ENCODE peak calls at places on chromosome 18, in four cellular contexts. One of them, this sample, is unnamed.

GRCh38 chr18:61901334-61901986 is 8.7 kb upstream of the RNF152 start:
- DNase-seq in upper lobe of left lung: no peak
- DNase-seq in HFF-Myc: no peak
- DNase-seq in foreskin fibroblast: no peak
- DNase-seq in this sample: peak

GRCh38 chr18:58321986-58322385 is 278.0 kb downstream of the NEDD4L start:
- DNase-seq in upper lobe of left lung: peak
- DNase-seq in HFF-Myc: peak
- DNase-seq in foreskin fibroblast: peak
- DNase-seq in this sample: peak

GRCh38 chr18:45384137-45384998 is 230.9 kb upstream of the SLC14A2 start:
- DNase-seq in upper lobe of left lung: peak
- DNase-seq in HFF-Myc: peak
- DNase-seq in foreskin fibroblast: no peak
- DNase-seq in this sample: peak

GRCh38 chr18:5066380-5066977 is 130.6 kb downstream of the AKAIN1 start:
- DNase-seq in upper lobe of left lung: no peak
- DNase-seq in HFF-Myc: no peak
- DNase-seq in foreskin fibroblast: no peak
- DNase-seq in this sample: no peak

GRCh38 chr18:79577451-79578395 is 101.9 kb upstream of the CTDP1 start:
- DNase-seq in upper lobe of left lung: peak
- DNase-seq in HFF-Myc: no peak
- DNase-seq in foreskin fibroblast: no peak
- DNase-seq in this sample: no peak

GRCh38 chr18:77645170-77645872 is 395.7 kb downstream of the GALR1 start:
- DNase-seq in upper lobe of left lung: no peak
- DNase-seq in HFF-Myc: no peak
- DNase-seq in foreskin fibroblast: no peak
- DNase-seq in this sample: no peak

GRCh38 chr18:70245941-70246537 is 40.6 kb upstream of the RTTN start:
- DNase-seq in upper lobe of left lung: no peak
- DNase-seq in HFF-Myc: no peak
- DNase-seq in foreskin fibroblast: no peak
- DNase-seq in this sample: no peak

GRCh38 chr18:4236940-4237686 is 218.0 kb downstream of the DLGAP1 start:
- DNase-seq in upper lobe of left lung: no peak
- DNase-seq in HFF-Myc: no peak
- DNase-seq in foreskin fibroblast: no peak
- DNase-seq in this sample: no peak

GRCh38 chr18:58042826-58043362 is 1.1 kb upstream of the NEDD4L start:
- DNase-seq in upper lobe of left lung: no peak
- DNase-seq in HFF-Myc: no peak
- DNase-seq in foreskin fibroblast: no peak
- DNase-seq in this sample: no peak

GRCh38 chr18:79578396-79579260 is 101.0 kb upstream of the CTDP1 start:
- DNase-seq in upper lobe of left lung: no peak
- DNase-seq in HFF-Myc: no peak
- DNase-seq in foreskin fibroblast: no peak
- DNase-seq in this sample: no peak

GRCh38 chr18:43022874-43023273 is 92.6 kb downstream of the RIT2 start:
- DNase-seq in upper lobe of left lung: no peak
- DNase-seq in HFF-Myc: no peak
- DNase-seq in foreskin fibroblast: no peak
- DNase-seq in this sample: no peak

GRCh38 chr18:74331404-74331803 is 15.8 kb downstream of the C18orf63 start:
- DNase-seq in upper lobe of left lung: no peak
- DNase-seq in HFF-Myc: peak
- DNase-seq in foreskin fibroblast: peak
- DNase-seq in this sample: no peak

GRCh38 chr18:49926076-49926745 is 112.9 kb upstream of the ACAA2 start:
- DNase-seq in upper lobe of left lung: no peak
- DNase-seq in HFF-Myc: no peak
- DNase-seq in foreskin fibroblast: no peak
- DNase-seq in this sample: peak

GRCh38 chr18:24868331-24868730 is 407.9 kb downstream of the HRH4 start:
- DNase-seq in upper lobe of left lung: no peak
- DNase-seq in HFF-Myc: no peak
- DNase-seq in foreskin fibroblast: no peak
- DNase-seq in this sample: no peak

GRCh38 chr18:27661320-27662049 is 476.4 kb upstream of the CHST9 start:
- DNase-seq in upper lobe of left lung: no peak
- DNase-seq in HFF-Myc: no peak
- DNase-seq in foreskin fibroblast: no peak
- DNase-seq in this sample: no peak

GRCh38 chr18:24400587-24400986 is 3.0 kb upstream of the OSBPL1A start:
- DNase-seq in upper lobe of left lung: no peak
- DNase-seq in HFF-Myc: no peak
- DNase-seq in foreskin fibroblast: no peak
- DNase-seq in this sample: no peak

GRCh38 chr18:78582898-78583738 is 396.5 kb upstream of the SALL3 start:
- DNase-seq in upper lobe of left lung: peak
- DNase-seq in HFF-Myc: no peak
- DNase-seq in foreskin fibroblast: no peak
- DNase-seq in this sample: no peak

GRCh38 chr18:53553030-53553429 is 671.4 kb downstream of the MBD2 start:
- DNase-seq in upper lobe of left lung: no peak
- DNase-seq in HFF-Myc: no peak
- DNase-seq in foreskin fibroblast: no peak
- DNase-seq in this sample: no peak

GRCh38 chr18:13608791-13609552 is 117.4 kb downstream of the FAM210A start:
- DNase-seq in upper lobe of left lung: peak
- DNase-seq in HFF-Myc: no peak
- DNase-seq in foreskin fibroblast: no peak
- DNase-seq in this sample: no peak

GRCh38 chr18:34647251-34647650 is 62.8 kb upstream of the DTNA start:
- DNase-seq in upper lobe of left lung: no peak
- DNase-seq in HFF-Myc: no peak
- DNase-seq in foreskin fibroblast: no peak
- DNase-seq in this sample: no peak

GRCh38 chr18:28078849-28079248 is 98.1 kb downstream of the CDH2 start:
- DNase-seq in upper lobe of left lung: no peak
- DNase-seq in HFF-Myc: no peak
- DNase-seq in foreskin fibroblast: no peak
- DNase-seq in this sample: no peak

GRCh38 chr18:32930695-32931301 is 158.0 kb upstream of the KLHL14 start:
- DNase-seq in upper lobe of left lung: no peak
- DNase-seq in HFF-Myc: peak
- DNase-seq in foreskin fibroblast: no peak
- DNase-seq in this sample: no peak

GRCh38 chr18:75240433-75240832 is 29.8 kb downstream of the TSHZ1 start:
- DNase-seq in upper lobe of left lung: no peak
- DNase-seq in HFF-Myc: no peak
- DNase-seq in foreskin fibroblast: no peak
- DNase-seq in this sample: no peak

GRCh38 chr18:26487437-26487836 is 60.9 kb downstream of the KCTD1 start:
- DNase-seq in upper lobe of left lung: no peak
- DNase-seq in HFF-Myc: no peak
- DNase-seq in foreskin fibroblast: no peak
- DNase-seq in this sample: no peak

GRCh38 chr18:13572721-13573120 is 153.6 kb downstream of the FAM210A start:
- DNase-seq in upper lobe of left lung: no peak
- DNase-seq in HFF-Myc: no peak
- DNase-seq in foreskin fibroblast: no peak
- DNase-seq in this sample: no peak

GRCh38 chr18:80247403-80247916 is at the start of gene PARD6G:
- DNase-seq in upper lobe of left lung: peak
- DNase-seq in HFF-Myc: no peak
- DNase-seq in foreskin fibroblast: peak
- DNase-seq in this sample: peak

GRCh38 chr18:48152549-48152948 is 222.1 kb upstream of the SMAD2 start:
- DNase-seq in upper lobe of left lung: no peak
- DNase-seq in HFF-Myc: no peak
- DNase-seq in foreskin fibroblast: peak
- DNase-seq in this sample: no peak

DNA sequence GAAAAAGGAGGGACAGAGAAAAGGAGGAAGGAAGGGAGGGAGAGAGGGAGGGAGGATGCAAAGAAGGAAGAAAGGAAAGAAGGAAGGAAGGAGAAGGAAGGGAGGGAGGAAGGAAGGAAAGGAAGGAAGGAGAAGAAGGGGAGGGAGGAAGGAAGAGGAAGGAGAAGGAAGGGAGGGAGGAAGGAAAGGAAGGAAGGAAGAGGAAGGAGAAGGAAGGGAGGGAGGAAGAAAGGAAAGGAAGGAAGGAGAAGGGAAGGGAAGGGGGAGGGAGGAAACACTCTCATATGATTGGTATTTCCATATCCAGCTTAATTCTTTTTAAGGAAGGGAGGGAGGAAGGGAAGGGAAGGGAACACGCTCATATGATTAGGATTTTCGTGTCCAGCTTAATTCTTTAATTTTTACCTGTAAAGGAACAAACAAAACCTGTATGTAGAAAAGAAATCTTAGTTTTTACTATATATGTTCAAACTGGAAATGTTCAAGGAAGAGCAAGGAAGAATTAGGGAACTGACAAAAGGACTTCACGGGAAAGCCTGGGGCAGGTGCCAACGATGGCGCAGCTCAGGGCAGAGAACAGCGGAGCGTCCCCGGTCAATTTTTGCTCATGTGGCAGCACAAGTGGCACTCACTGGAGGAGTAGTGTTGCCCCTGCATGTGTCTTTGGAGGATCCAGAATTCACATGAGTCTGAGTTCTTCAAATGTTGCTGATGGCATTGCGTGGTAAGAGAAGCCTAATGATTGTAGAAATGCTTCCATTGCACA is 228.6 kb downstream of the ZNF516 start:
- DNase-seq in upper lobe of left lung: no peak
- DNase-seq in HFF-Myc: no peak
- DNase-seq in foreskin fibroblast: no peak
- DNase-seq in this sample: no peak
- H3K4me3 ChIP-seq in upper lobe of left lung: peak
- H3K4me3 ChIP-seq in HFF-Myc: no peak
- H3K4me3 ChIP-seq in foreskin fibroblast: peak
- H3K4me3 ChIP-seq in this sample: no peak

DNA sequence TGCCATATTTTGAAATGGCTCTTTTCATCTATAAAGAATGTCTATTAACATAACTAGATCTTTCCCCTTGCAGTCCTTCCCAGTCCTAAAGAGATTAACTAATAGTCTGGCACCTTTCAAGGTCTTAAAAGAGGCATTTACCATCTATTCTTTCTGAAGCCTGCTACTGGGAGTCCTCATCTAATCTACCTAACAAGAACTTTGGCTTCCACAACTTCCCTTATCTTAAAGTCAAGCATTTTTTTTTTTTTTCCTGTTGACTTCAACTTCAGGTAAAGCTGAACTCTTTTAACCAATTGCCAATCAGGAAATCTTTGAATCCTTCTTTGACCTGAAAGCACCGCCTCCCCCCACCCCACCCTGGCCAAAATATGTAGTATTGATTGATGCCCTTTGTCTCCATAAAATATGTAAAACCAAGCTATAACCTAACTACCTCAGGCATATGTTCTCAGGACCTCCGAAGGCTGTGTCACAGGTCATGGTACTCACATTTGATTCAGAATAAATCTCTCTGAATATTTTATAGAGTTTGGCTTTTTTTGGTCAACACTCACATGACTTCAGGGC is 168.6 kb downstream of the PTPRM start:
- DNase-seq in upper lobe of left lung: no peak
- DNase-seq in HFF-Myc: no peak
- DNase-seq in foreskin fibroblast: no peak
- DNase-seq in this sample: no peak
- TF ChIP-seq CTCF in upper lobe of left lung: no peak
- TF ChIP-seq CTCF in HFF-Myc: no peak
- TF ChIP-seq CTCF in foreskin fibroblast: no peak
- TF ChIP-seq CTCF in this sample: no peak

GRCh38 chr18:10057401-10057800 is 143.6 kb downstream of the VAPA start:
- DNase-seq in upper lobe of left lung: no peak
- DNase-seq in HFF-Myc: no peak
- DNase-seq in foreskin fibroblast: no peak
- DNase-seq in this sample: no peak

GRCh38 chr18:10057808-10058791 is 144.3 kb downstream of the VAPA start:
- DNase-seq in upper lobe of left lung: no peak
- DNase-seq in HFF-Myc: peak
- DNase-seq in foreskin fibroblast: peak
- DNase-seq in this sample: peak

GRCh38 chr18:10061566-10061965 is 147.8 kb downstream of the VAPA start:
- DNase-seq in upper lobe of left lung: no peak
- DNase-seq in HFF-Myc: no peak
- DNase-seq in foreskin fibroblast: no peak
- DNase-seq in this sample: no peak

GRCh38 chr18:10060469-10060782 is 146.6 kb downstream of the VAPA start:
- DNase-seq in upper lobe of left lung: no peak
- DNase-seq in HFF-Myc: no peak
- DNase-seq in foreskin fibroblast: no peak
- DNase-seq in this sample: no peak

GRCh38 chr18:10059610-10060468 is 146.0 kb downstream of the VAPA start:
- DNase-seq in upper lobe of left lung: no peak
- DNase-seq in HFF-Myc: no peak
- DNase-seq in foreskin fibroblast: no peak
- DNase-seq in this sample: no peak
- H3K4me3 ChIP-seq in upper lobe of left lung: no peak
- H3K4me3 ChIP-seq in HFF-Myc: no peak
- H3K4me3 ChIP-seq in foreskin fibroblast: no peak
- H3K4me3 ChIP-seq in this sample: no peak

GRCh38 chr18:62939433-62939832 is 224.1 kb downstream of the PHLPP1 start:
- DNase-seq in upper lobe of left lung: no peak
- DNase-seq in HFF-Myc: no peak
- DNase-seq in foreskin fibroblast: no peak
- DNase-seq in this sample: no peak

GRCh38 chr18:62939925-62940324 is 224.6 kb downstream of the PHLPP1 start:
- DNase-seq in upper lobe of left lung: no peak
- DNase-seq in HFF-Myc: no peak
- DNase-seq in foreskin fibroblast: no peak
- DNase-seq in this sample: no peak

GRCh38 chr18:62948788-62949187 is 233.4 kb downstream of the PHLPP1 start:
- DNase-seq in upper lobe of left lung: no peak
- DNase-seq in HFF-Myc: no peak
- DNase-seq in foreskin fibroblast: no peak
- DNase-seq in this sample: no peak

GRCh38 chr18:62942578-62942977 is 227.2 kb downstream of the PHLPP1 start:
- DNase-seq in upper lobe of left lung: no peak
- DNase-seq in HFF-Myc: no peak
- DNase-seq in foreskin fibroblast: no peak
- DNase-seq in this sample: no peak

DNA sequence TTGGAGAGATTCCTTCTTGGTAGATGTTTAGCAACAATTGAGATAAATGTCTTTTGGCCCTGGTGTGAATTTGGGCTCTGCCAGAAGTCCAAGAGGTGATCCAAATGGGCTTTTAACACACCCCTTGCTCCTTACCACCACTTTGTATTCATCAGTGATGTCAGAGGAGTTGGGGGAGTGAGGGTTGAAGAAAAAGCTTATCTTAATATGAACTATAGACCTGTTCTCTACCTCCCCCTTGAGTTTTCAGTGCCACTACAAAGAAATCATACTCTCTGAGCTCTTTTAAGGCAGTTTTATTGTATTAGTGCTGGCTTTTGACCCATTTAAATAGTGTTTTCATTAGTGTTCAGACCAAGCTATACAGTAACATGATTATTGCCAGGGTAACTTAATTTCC is 229.1 kb downstream of the PHLPP1 start:
- DNase-seq in upper lobe of left lung: no peak
- DNase-seq in HFF-Myc: no peak
- DNase-seq in foreskin fibroblast: no peak
- DNase-seq in this sample: no peak
- TF ChIP-seq CTCF in upper lobe of left lung: no peak
- TF ChIP-seq CTCF in HFF-Myc: no peak
- TF ChIP-seq CTCF in foreskin fibroblast: no peak
- TF ChIP-seq CTCF in this sample: peak